ENCODE peak calls at places on chromosomes 11 and 22, in nine cellular contexts. One of them, this sample, is unnamed.

GRCh38 chr22:30033137-30033536 is 47.1 kb upstream of the HORMAD2 start:
- DNase-seq in body of pancreas: no peak
- DNase-seq in heart left ventricle: no peak
- DNase-seq in Peyer's patch: no peak
- DNase-seq in lower leg skin: peak; percentile 60
- DNase-seq in transverse colon: no peak
- DNase-seq in uterus: no peak
- DNase-seq in IMR-90: no peak
- DNase-seq in A549: no peak
- DNase-seq in this sample: no peak

GRCh38 chr22:24807284-24807950 is 1.4 kb downstream of the SGSM1 start:
- DNase-seq in body of pancreas: no peak
- DNase-seq in IMR-90: no peak
- DNase-seq in Peyer's patch: no peak
- DNase-seq in lower leg skin: no peak
- DNase-seq in A549: peak; percentile 22
- DNase-seq in uterus: peak; percentile 22
- DNase-seq in heart left ventricle: peak; percentile 47
- DNase-seq in transverse colon: peak; percentile 17
- DNase-seq in this sample: no peak

GRCh38 chr11:60169264-60169915 is 13.5 kb downstream of the MS4A6A start:
- DNase-seq in IMR-90: no peak
- DNase-seq in A549: peak; percentile 39
- DNase-seq in uterus: peak; percentile 38
- DNase-seq in Peyer's patch: peak; percentile 56
- DNase-seq in body of pancreas: peak; percentile 76
- DNase-seq in lower leg skin: no peak
- DNase-seq in transverse colon: peak; percentile 52
- DNase-seq in heart left ventricle: no peak
- DNase-seq in this sample: peak; percentile 72

GRCh38 chr11:121207485-121208115 is 85.0 kb upstream of the SC5D start:
- DNase-seq in body of pancreas: no peak
- DNase-seq in IMR-90: no peak
- DNase-seq in uterus: no peak
- DNase-seq in A549: no peak
- DNase-seq in lower leg skin: no peak
- DNase-seq in Peyer's patch: no peak
- DNase-seq in heart left ventricle: no peak
- DNase-seq in transverse colon: no peak
- DNase-seq in this sample: no peak

GRCh38 chr11:65625628-65626342 is 10.2 kb downstream of the PCNX3 start:
- DNase-seq in IMR-90: no peak
- DNase-seq in body of pancreas: no peak
- DNase-seq in uterus: no peak
- DNase-seq in A549: peak; percentile 61
- DNase-seq in transverse colon: peak; percentile 70
- DNase-seq in Peyer's patch: peak; percentile 84
- DNase-seq in lower leg skin: no peak
- DNase-seq in heart left ventricle: peak; percentile 71
- DNase-seq in this sample: peak; percentile 82

GRCh38 chr11:8810331-8811301 is 100.4 kb upstream of the AKIP1 start:
- DNase-seq in Peyer's patch: peak; percentile 84
- DNase-seq in heart left ventricle: peak; percentile 89
- DNase-seq in lower leg skin: peak; percentile 93
- DNase-seq in uterus: peak; percentile 89
- DNase-seq in body of pancreas: peak; percentile 83
- DNase-seq in A549: no peak
- DNase-seq in IMR-90: peak; percentile 81
- DNase-seq in transverse colon: peak; percentile 83
- DNase-seq in this sample: peak; percentile 36

GRCh38 chr11:2325719-2326118 is 23.9 kb downstream of the TSPAN32 start:
- DNase-seq in body of pancreas: no peak
- DNase-seq in uterus: no peak
- DNase-seq in Peyer's patch: no peak
- DNase-seq in IMR-90: peak; percentile 35
- DNase-seq in A549: no peak
- DNase-seq in lower leg skin: peak; percentile 69
- DNase-seq in heart left ventricle: peak; percentile 85
- DNase-seq in transverse colon: no peak
- DNase-seq in this sample: no peak

GRCh38 chr11:102279641-102280170 is 37.6 kb upstream of the BIRC3 start:
- DNase-seq in A549: peak; percentile 9
- DNase-seq in transverse colon: peak; percentile 39
- DNase-seq in uterus: peak; percentile 28
- DNase-seq in IMR-90: peak; percentile 84
- DNase-seq in Peyer's patch: peak; percentile 64
- DNase-seq in heart left ventricle: no peak
- DNase-seq in lower leg skin: no peak
- DNase-seq in body of pancreas: no peak
- DNase-seq in this sample: no peak

DNA sequence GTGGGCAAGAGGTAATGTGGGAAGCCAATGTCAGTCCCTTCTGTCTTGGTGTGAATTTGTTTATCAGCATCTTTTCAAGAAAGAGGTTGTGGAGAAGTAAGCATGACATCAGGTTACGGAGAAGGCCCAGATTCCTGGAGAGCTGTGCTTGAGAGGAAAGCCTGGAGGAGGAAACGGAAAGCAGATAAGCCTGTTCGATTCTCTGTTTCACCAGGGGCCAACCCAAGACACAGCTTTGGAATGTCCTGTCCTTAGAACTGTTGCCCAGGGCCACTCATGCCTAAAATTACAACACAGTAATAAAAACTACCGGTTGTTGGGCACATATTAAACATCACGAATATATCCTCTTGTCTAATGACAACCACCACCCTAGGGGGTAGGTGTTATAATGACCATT is 148.5 kb downstream of the NAV2 start:
- DNase-seq in lower leg skin: no peak
- DNase-seq in IMR-90: no peak
- DNase-seq in body of pancreas: no peak
- DNase-seq in uterus: no peak
- DNase-seq in transverse colon: no peak
- DNase-seq in heart left ventricle: no peak
- DNase-seq in Peyer's patch: no peak
- DNase-seq in A549: no peak
- DNase-seq in this sample: no peak
- TF ChIP-seq POLR2A in lower leg skin: no peak
- TF ChIP-seq POLR2A in IMR-90: no peak
- TF ChIP-seq POLR2A in body of pancreas: no peak
- TF ChIP-seq POLR2A in uterus: no peak
- TF ChIP-seq POLR2A in transverse colon: no peak
- TF ChIP-seq POLR2A in heart left ventricle: no peak
- TF ChIP-seq POLR2A in Peyer's patch: no peak
- TF ChIP-seq POLR2A in A549: no peak
- TF ChIP-seq POLR2A in this sample: no peak

GRCh38 chr11:68037481-68038225 is 1.2 kb upstream of the TCIRG1 start:
- DNase-seq in IMR-90: no peak
- DNase-seq in A549: no peak
- DNase-seq in uterus: no peak
- DNase-seq in transverse colon: no peak
- DNase-seq in body of pancreas: peak; percentile 74
- DNase-seq in heart left ventricle: peak; percentile 23
- DNase-seq in lower leg skin: no peak
- DNase-seq in Peyer's patch: no peak
- DNase-seq in this sample: no peak

GRCh38 chr11:68038226-68038717 is 553 bp upstream of the TCIRG1 start:
- DNase-seq in transverse colon: no peak
- DNase-seq in A549: no peak
- DNase-seq in lower leg skin: no peak
- DNase-seq in Peyer's patch: no peak
- DNase-seq in IMR-90: no peak
- DNase-seq in uterus: no peak
- DNase-seq in heart left ventricle: peak; percentile 52
- DNase-seq in body of pancreas: peak; percentile 89
- DNase-seq in this sample: no peak

GRCh38 chr11:68036141-68036716 is 2.6 kb upstream of the TCIRG1 start:
- DNase-seq in A549: no peak
- DNase-seq in lower leg skin: no peak
- DNase-seq in heart left ventricle: no peak
- DNase-seq in Peyer's patch: no peak
- DNase-seq in IMR-90: no peak
- DNase-seq in transverse colon: no peak
- DNase-seq in body of pancreas: no peak
- DNase-seq in uterus: no peak
- DNase-seq in this sample: no peak

GRCh38 chr11:68035266-68035876 is 3.5 kb upstream of the TCIRG1 start:
- DNase-seq in IMR-90: no peak
- DNase-seq in body of pancreas: no peak
- DNase-seq in heart left ventricle: no peak
- DNase-seq in A549: no peak
- DNase-seq in uterus: no peak
- DNase-seq in transverse colon: no peak
- DNase-seq in Peyer's patch: no peak
- DNase-seq in lower leg skin: no peak
- DNase-seq in this sample: no peak

DNA sequence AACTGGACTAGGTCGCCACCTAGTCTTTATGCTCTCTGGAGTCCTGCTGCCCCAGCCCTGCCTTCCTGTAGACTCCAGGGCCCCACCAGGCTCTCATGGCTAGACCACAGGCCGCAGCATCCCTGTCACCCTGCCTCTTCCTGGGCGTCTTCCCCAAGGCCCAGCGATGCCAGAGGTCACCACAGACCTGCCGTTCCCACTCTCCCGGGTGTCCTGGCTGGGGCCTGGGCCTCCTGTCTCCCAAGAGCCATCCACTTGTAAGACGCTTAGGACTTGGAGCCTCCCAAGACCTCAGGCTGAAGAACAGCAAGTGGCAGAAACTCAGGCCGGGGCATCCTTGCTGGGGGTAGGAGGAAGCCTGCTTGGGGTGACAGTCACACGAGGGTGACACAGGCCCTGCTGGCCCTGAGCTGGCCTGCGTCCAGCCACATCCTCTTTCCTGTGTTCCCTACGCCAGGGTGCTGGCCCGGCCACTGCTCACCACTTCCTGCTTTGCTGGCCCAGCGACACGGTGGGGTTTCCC is 2.0 kb upstream of the TCIRG1 start:
- DNase-seq in lower leg skin: no peak
- DNase-seq in Peyer's patch: peak; percentile 85
- DNase-seq in transverse colon: peak; percentile 65
- DNase-seq in body of pancreas: no peak
- DNase-seq in heart left ventricle: peak; percentile 82
- DNase-seq in A549: no peak
- DNase-seq in uterus: no peak
- DNase-seq in IMR-90: no peak
- DNase-seq in this sample: no peak
- TF ChIP-seq POLR2A in lower leg skin: no peak
- TF ChIP-seq POLR2A in Peyer's patch: no peak
- TF ChIP-seq POLR2A in transverse colon: no peak
- TF ChIP-seq POLR2A in body of pancreas: no peak
- TF ChIP-seq POLR2A in heart left ventricle: no peak
- TF ChIP-seq POLR2A in A549: peak; percentile 8
- TF ChIP-seq POLR2A in uterus: no peak
- TF ChIP-seq POLR2A in IMR-90: no peak
- TF ChIP-seq POLR2A in this sample: peak; percentile 13

GRCh38 chr22:17773606-17774205 is 563 bp downstream of the BID start:
- DNase-seq in heart left ventricle: no peak
- DNase-seq in A549: peak; percentile 12
- DNase-seq in lower leg skin: no peak
- DNase-seq in Peyer's patch: peak; percentile 77
- DNase-seq in uterus: no peak
- DNase-seq in body of pancreas: peak; percentile 42
- DNase-seq in transverse colon: peak; percentile 66
- DNase-seq in IMR-90: peak; percentile 28
- DNase-seq in this sample: peak; percentile 36

GRCh38 chr22:17772249-17772962 is 1.9 kb downstream of the BID start:
- DNase-seq in lower leg skin: peak; percentile 83
- DNase-seq in Peyer's patch: no peak
- DNase-seq in transverse colon: no peak
- DNase-seq in A549: no peak
- DNase-seq in heart left ventricle: no peak
- DNase-seq in body of pancreas: no peak
- DNase-seq in uterus: no peak
- DNase-seq in IMR-90: peak; percentile 42
- DNase-seq in this sample: no peak

GRCh38 chr22:17774928-17775675 is 833 bp upstream of the BID start:
- DNase-seq in transverse colon: no peak
- DNase-seq in uterus: no peak
- DNase-seq in body of pancreas: no peak
- DNase-seq in lower leg skin: no peak
- DNase-seq in heart left ventricle: no peak
- DNase-seq in Peyer's patch: no peak
- DNase-seq in IMR-90: no peak
- DNase-seq in A549: no peak
- DNase-seq in this sample: no peak

GRCh38 chr22:17774206-17774927 is at the start of gene BID:
- DNase-seq in uterus: no peak
- DNase-seq in Peyer's patch: peak; percentile 84
- DNase-seq in body of pancreas: peak; percentile 30
- DNase-seq in A549: no peak
- DNase-seq in transverse colon: peak; percentile 75
- DNase-seq in lower leg skin: no peak
- DNase-seq in heart left ventricle: peak; percentile 62
- DNase-seq in IMR-90: peak; percentile 17
- DNase-seq in this sample: peak; percentile 36

DNA sequence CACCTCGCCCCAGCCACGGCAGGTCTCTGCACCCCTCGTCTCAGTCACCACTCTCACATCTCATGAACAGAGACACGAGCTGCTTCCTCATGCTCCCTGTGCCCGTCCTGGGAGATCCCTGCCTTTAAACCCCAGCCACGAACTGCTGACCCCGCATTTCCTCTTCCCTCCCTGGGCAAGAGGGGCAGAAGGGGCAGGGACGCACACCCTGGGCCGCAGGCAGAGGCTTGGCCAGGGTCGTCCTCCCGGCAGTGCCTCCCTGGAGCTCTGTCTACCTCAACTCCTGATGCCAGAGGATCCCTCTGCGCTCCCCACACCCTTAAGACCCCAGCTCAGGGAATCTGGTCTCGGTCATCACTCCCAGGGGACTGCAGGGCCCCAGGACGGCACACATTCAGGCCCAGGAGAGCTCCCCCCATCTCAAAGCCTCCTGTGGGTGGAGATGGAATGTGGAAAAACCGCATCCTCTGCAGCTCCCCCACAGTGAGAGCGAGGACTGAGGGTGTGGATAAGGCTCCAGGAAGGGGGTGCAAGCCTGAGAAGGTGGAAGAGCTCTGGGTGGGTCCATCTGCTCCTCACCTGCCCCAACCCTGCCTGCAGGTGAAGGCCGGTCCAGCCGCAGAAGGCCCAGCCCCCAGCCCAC is 1.2 kb downstream of the BID start:
- DNase-seq in A549: no peak
- DNase-seq in heart left ventricle: no peak
- DNase-seq in IMR-90: peak; percentile 56
- DNase-seq in uterus: no peak
- DNase-seq in lower leg skin: peak; percentile 83
- DNase-seq in Peyer's patch: no peak
- DNase-seq in body of pancreas: no peak
- DNase-seq in transverse colon: no peak
- DNase-seq in this sample: no peak
- TF ChIP-seq POLR2A in A549: no peak
- TF ChIP-seq POLR2A in heart left ventricle: no peak
- TF ChIP-seq POLR2A in IMR-90: no peak
- TF ChIP-seq POLR2A in uterus: no peak
- TF ChIP-seq POLR2A in lower leg skin: no peak
- TF ChIP-seq POLR2A in Peyer's patch: no peak
- TF ChIP-seq POLR2A in body of pancreas: no peak
- TF ChIP-seq POLR2A in transverse colon: no peak
- TF ChIP-seq POLR2A in this sample: no peak

GRCh38 chr11:85680897-85681296 is 5.1 kb downstream of the CCDC89 start:
- DNase-seq in A549: no peak
- DNase-seq in IMR-90: no peak
- DNase-seq in transverse colon: no peak
- DNase-seq in heart left ventricle: no peak
- DNase-seq in Peyer's patch: no peak
- DNase-seq in uterus: no peak
- DNase-seq in body of pancreas: no peak
- DNase-seq in lower leg skin: no peak
- DNase-seq in this sample: peak; percentile 47

GRCh38 chr11:85685131-85685819 is 720 bp downstream of the CCDC89 start:
- DNase-seq in body of pancreas: no peak
- DNase-seq in A549: no peak
- DNase-seq in IMR-90: peak; percentile 68
- DNase-seq in uterus: peak; percentile 28
- DNase-seq in lower leg skin: no peak
- DNase-seq in transverse colon: no peak
- DNase-seq in heart left ventricle: peak; percentile 46
- DNase-seq in Peyer's patch: peak; percentile 42
- DNase-seq in this sample: no peak

GRCh38 chr11:85682330-85683305 is 3.4 kb downstream of the CCDC89 start:
- DNase-seq in A549: peak; percentile 27
- DNase-seq in body of pancreas: peak; percentile 67
- DNase-seq in heart left ventricle: peak; percentile 78
- DNase-seq in uterus: peak; percentile 73
- DNase-seq in transverse colon: peak; percentile 55
- DNase-seq in Peyer's patch: peak; percentile 68
- DNase-seq in lower leg skin: peak; percentile 87
- DNase-seq in IMR-90: peak; percentile 47
- DNase-seq in this sample: peak; percentile 70

DNA sequence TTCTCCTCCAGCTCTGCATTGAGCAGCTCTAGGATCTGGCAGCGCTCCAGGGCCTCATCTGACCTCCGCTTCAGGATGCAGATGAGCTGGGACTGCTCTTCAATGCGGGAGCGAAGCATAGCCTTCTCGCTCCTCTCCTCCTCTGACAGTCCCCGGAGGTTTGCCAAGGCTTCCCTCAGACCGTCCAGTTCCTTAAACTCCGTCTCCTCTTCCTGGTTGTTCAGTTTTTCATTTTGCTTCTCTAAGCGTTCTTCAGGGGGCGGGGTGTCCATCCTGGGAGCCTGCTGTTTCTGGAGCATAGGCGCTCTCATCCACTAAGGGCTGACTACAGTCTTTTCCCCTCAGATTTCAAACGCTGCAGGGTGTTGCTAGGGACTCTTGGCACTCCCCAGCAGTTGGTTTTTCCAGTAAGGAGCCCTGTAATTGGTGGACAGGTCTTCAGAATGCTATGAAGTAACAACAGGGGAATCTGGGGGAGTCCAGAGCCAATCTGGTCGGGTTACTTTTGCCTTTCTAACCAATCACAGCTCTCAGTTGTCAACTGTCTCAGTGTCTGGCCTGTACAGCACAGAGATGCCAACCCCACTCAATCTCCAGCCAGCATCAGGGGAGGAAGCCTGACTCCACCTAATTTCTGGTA is at the start of gene CCDC89:
- DNase-seq in uterus: peak; percentile 93
- DNase-seq in lower leg skin: peak; percentile 92
- DNase-seq in transverse colon: peak; percentile 48
- DNase-seq in A549: peak; percentile 12
- DNase-seq in Peyer's patch: peak; percentile 60
- DNase-seq in heart left ventricle: peak; percentile 80
- DNase-seq in IMR-90: peak; percentile 99
- DNase-seq in body of pancreas: no peak
- DNase-seq in this sample: no peak
- TF ChIP-seq POLR2A in uterus: no peak
- TF ChIP-seq POLR2A in lower leg skin: no peak
- TF ChIP-seq POLR2A in transverse colon: no peak
- TF ChIP-seq POLR2A in A549: no peak
- TF ChIP-seq POLR2A in Peyer's patch: no peak
- TF ChIP-seq POLR2A in heart left ventricle: no peak
- TF ChIP-seq POLR2A in IMR-90: peak; percentile 58
- TF ChIP-seq POLR2A in body of pancreas: no peak
- TF ChIP-seq POLR2A in this sample: no peak